ENCODE peak calls at places on chromosomes 11 and 22, in six cellular contexts. One of them, this sample, is unnamed.

GRCh38 chr11:1936781-1937615 is 10.1 kb upstream of the MRPL23 start:
- DNase-seq in trophoblast cell: no peak
- DNase-seq in neuronal stem cell: no peak
- DNase-seq in H9: no peak
- DNase-seq in H1: peak; percentile 49
- DNase-seq in mesenchymal stem cell: no peak
- DNase-seq in this sample: no peak

GRCh38 chr11:105862736-105863367 is 159.2 kb downstream of the MSANTD4 start:
- DNase-seq in trophoblast cell: no peak
- DNase-seq in neuronal stem cell: peak; percentile 30
- DNase-seq in H9: no peak
- DNase-seq in H1: no peak
- DNase-seq in mesenchymal stem cell: peak; percentile 70
- DNase-seq in this sample: peak; percentile 68

GRCh38 chr11:66950113-66950535 is 8.1 kb downstream of the PC start:
- DNase-seq in trophoblast cell: peak; percentile 96
- DNase-seq in neuronal stem cell: no peak
- DNase-seq in H9: peak; percentile 76
- DNase-seq in H1: no peak
- DNase-seq in mesenchymal stem cell: peak; percentile 96
- DNase-seq in this sample: peak; percentile 94

GRCh38 chr11:76270387-76270786 is 64.1 kb upstream of the WNT11 start:
- DNase-seq in trophoblast cell: no peak
- DNase-seq in neuronal stem cell: no peak
- DNase-seq in H9: no peak
- DNase-seq in H1: no peak
- DNase-seq in mesenchymal stem cell: peak; percentile 42
- DNase-seq in this sample: no peak

GRCh38 chr11:66835762-66836405 is 7.4 kb upstream of the RCE1 start:
- DNase-seq in trophoblast cell: no peak
- DNase-seq in neuronal stem cell: no peak
- DNase-seq in H9: no peak
- DNase-seq in H1: no peak
- DNase-seq in mesenchymal stem cell: peak; percentile 51
- DNase-seq in this sample: peak; percentile 65

GRCh38 chr22:46202897-46203589 is 47.0 kb downstream of the CDPF1 start:
- DNase-seq in trophoblast cell: no peak
- DNase-seq in neuronal stem cell: no peak
- DNase-seq in H9: no peak
- DNase-seq in H1: no peak
- DNase-seq in mesenchymal stem cell: no peak
- DNase-seq in this sample: no peak

GRCh38 chr11:64339754-64340408 is at the start of gene CCDC88B:
- DNase-seq in trophoblast cell: no peak
- DNase-seq in neuronal stem cell: no peak
- DNase-seq in H9: no peak
- DNase-seq in H1: no peak
- DNase-seq in mesenchymal stem cell: no peak
- DNase-seq in this sample: no peak

GRCh38 chr11:107705027-107705426 is 6.8 kb downstream of the SLN start:
- DNase-seq in trophoblast cell: peak; percentile 20
- DNase-seq in neuronal stem cell: no peak
- DNase-seq in H9: no peak
- DNase-seq in H1: no peak
- DNase-seq in mesenchymal stem cell: peak; percentile 90
- DNase-seq in this sample: peak; percentile 92

GRCh38 chr11:27392715-27393114 is 29.7 kb upstream of the CCDC34 start:
- DNase-seq in trophoblast cell: peak; percentile 51
- DNase-seq in neuronal stem cell: peak; percentile 49
- DNase-seq in H9: no peak
- DNase-seq in H1: no peak
- DNase-seq in mesenchymal stem cell: peak; percentile 75
- DNase-seq in this sample: peak; percentile 90

GRCh38 chr22:43955040-43955882 is at the start of gene SAMM50:
- DNase-seq in trophoblast cell: peak; percentile 77
- DNase-seq in neuronal stem cell: peak; percentile 87
- DNase-seq in H9: peak; percentile 92
- DNase-seq in H1: peak; percentile 91
- DNase-seq in mesenchymal stem cell: peak; percentile 94
- DNase-seq in this sample: peak; percentile 89
- H3K23ac ChIP-seq in trophoblast cell: no peak within 1 kb of the TSS
- H3K23ac ChIP-seq in neuronal stem cell: peak within 1 kb of the TSS; percentile 15
- H3K23ac ChIP-seq in H9: no peak within 1 kb of the TSS
- H3K23ac ChIP-seq in H1: no peak within 1 kb of the TSS
- H3K23ac ChIP-seq in mesenchymal stem cell: peak within 1 kb of the TSS; percentile 66
- H3K23ac ChIP-seq in this sample: peak within 1 kb of the TSS; percentile 85

GRCh38 chr11:6353367-6353987 is 33.2 kb upstream of the CAVIN3 start:
- DNase-seq in trophoblast cell: peak; percentile 66
- DNase-seq in neuronal stem cell: peak; percentile 70
- DNase-seq in H9: peak; percentile 90
- DNase-seq in H1: peak; percentile 78
- DNase-seq in mesenchymal stem cell: peak; percentile 63
- DNase-seq in this sample: peak; percentile 40

GRCh38 chr11:6354651-6355485 is 34.6 kb upstream of the CAVIN3 start:
- DNase-seq in trophoblast cell: no peak
- DNase-seq in neuronal stem cell: no peak
- DNase-seq in H9: no peak
- DNase-seq in H1: no peak
- DNase-seq in mesenchymal stem cell: peak; percentile 62
- DNase-seq in this sample: no peak

GRCh38 chr11:6356503-6356902 is 33.8 kb upstream of the SMPD1 start:
- DNase-seq in trophoblast cell: no peak
- DNase-seq in neuronal stem cell: no peak
- DNase-seq in H9: no peak
- DNase-seq in H1: no peak
- DNase-seq in mesenchymal stem cell: no peak
- DNase-seq in this sample: no peak

GRCh38 chr11:6362185-6362867 is 27.9 kb upstream of the SMPD1 start:
- DNase-seq in trophoblast cell: no peak
- DNase-seq in neuronal stem cell: no peak
- DNase-seq in H9: no peak
- DNase-seq in H1: no peak
- DNase-seq in mesenchymal stem cell: no peak
- DNase-seq in this sample: no peak

GRCh38 chr11:6357222-6357621 is 33.1 kb upstream of the SMPD1 start:
- DNase-seq in trophoblast cell: peak; percentile 56
- DNase-seq in neuronal stem cell: no peak
- DNase-seq in H9: no peak
- DNase-seq in H1: no peak
- DNase-seq in mesenchymal stem cell: peak; percentile 87
- DNase-seq in this sample: peak; percentile 95
- H2AFZ ChIP-seq in trophoblast cell: no peak overlapping the region
- H2AFZ ChIP-seq in neuronal stem cell: no peak overlapping the region
- H2AFZ ChIP-seq in H9: no peak overlapping the region
- H2AFZ ChIP-seq in H1: no peak overlapping the region
- H2AFZ ChIP-seq in mesenchymal stem cell: no peak overlapping the region
- H2AFZ ChIP-seq in this sample: peak overlapping the region; percentile 65

DNA sequence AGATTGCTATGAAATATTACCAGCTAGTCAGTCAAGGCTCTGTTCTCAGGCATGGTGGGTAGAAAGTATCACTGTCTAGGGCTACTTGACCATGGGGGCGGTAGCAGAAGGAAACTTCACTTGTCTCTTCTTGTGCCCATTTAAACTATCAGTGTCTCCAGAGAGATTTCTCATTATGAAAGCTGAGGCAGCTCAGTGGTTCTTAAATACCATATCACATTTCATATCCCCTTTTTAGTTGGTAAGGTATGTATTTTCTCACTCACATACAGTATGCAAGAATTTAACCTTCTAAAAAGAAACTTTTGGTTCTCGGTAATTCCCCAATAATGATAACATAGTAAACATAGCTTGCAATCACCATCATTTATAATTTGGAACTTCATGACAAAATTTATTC is 1180.0 kb upstream of the TENM4 start:
- DNase-seq in trophoblast cell: no peak
- DNase-seq in neuronal stem cell: no peak
- DNase-seq in H9: no peak
- DNase-seq in H1: no peak
- DNase-seq in mesenchymal stem cell: no peak
- DNase-seq in this sample: no peak
- H3K9me3 ChIP-seq in trophoblast cell: no peaks in the 10 kb centered on the region
- H3K9me3 ChIP-seq in neuronal stem cell: no peaks in the 10 kb centered on the region
- H3K9me3 ChIP-seq in H9: no peaks in the 10 kb centered on the region
- H3K9me3 ChIP-seq in H1: no peaks in the 10 kb centered on the region
- H3K9me3 ChIP-seq in mesenchymal stem cell: no peaks in the 10 kb centered on the region
- H3K9me3 ChIP-seq in this sample: no peaks in the 10 kb centered on the region

GRCh38 chr11:118310271-118310670 is 5.7 kb downstream of the CD3E start:
- DNase-seq in trophoblast cell: no peak
- DNase-seq in neuronal stem cell: no peak
- DNase-seq in H9: no peak
- DNase-seq in H1: no peak
- DNase-seq in mesenchymal stem cell: no peak
- DNase-seq in this sample: no peak

GRCh38 chr11:118305726-118306125 is 1.2 kb downstream of the CD3E start:
- DNase-seq in trophoblast cell: no peak
- DNase-seq in neuronal stem cell: no peak
- DNase-seq in H9: no peak
- DNase-seq in H1: no peak
- DNase-seq in mesenchymal stem cell: no peak
- DNase-seq in this sample: no peak

GRCh38 chr11:118304809-118305248 is 299 bp downstream of the CD3E start:
- DNase-seq in trophoblast cell: no peak
- DNase-seq in neuronal stem cell: no peak
- DNase-seq in H9: no peak
- DNase-seq in H1: no peak
- DNase-seq in mesenchymal stem cell: no peak
- DNase-seq in this sample: no peak

GRCh38 chr11:118304227-118304808 is at the start of gene CD3E:
- DNase-seq in trophoblast cell: no peak
- DNase-seq in neuronal stem cell: no peak
- DNase-seq in H9: no peak
- DNase-seq in H1: no peak
- DNase-seq in mesenchymal stem cell: no peak
- DNase-seq in this sample: no peak

GRCh38 chr11:118306556-118306955 is 2.0 kb downstream of the CD3E start:
- DNase-seq in trophoblast cell: no peak
- DNase-seq in neuronal stem cell: no peak
- DNase-seq in H9: no peak
- DNase-seq in H1: no peak
- DNase-seq in mesenchymal stem cell: peak; percentile 13
- DNase-seq in this sample: no peak
- H3K23ac ChIP-seq in trophoblast cell: no peak overlapping the region
- H3K23ac ChIP-seq in neuronal stem cell: no peak overlapping the region
- H3K23ac ChIP-seq in H9: no peak overlapping the region
- H3K23ac ChIP-seq in H1: no peak overlapping the region
- H3K23ac ChIP-seq in mesenchymal stem cell: no peak overlapping the region
- H3K23ac ChIP-seq in this sample: no peak overlapping the region

GRCh38 chr11:35073691-35074382 is 65.1 kb upstream of the CD44 start:
- DNase-seq in trophoblast cell: no peak
- DNase-seq in neuronal stem cell: no peak
- DNase-seq in H9: no peak
- DNase-seq in H1: no peak
- DNase-seq in mesenchymal stem cell: peak; percentile 37
- DNase-seq in this sample: peak; percentile 49

GRCh38 chr11:35077709-35078695 is 61.0 kb upstream of the CD44 start:
- DNase-seq in trophoblast cell: peak; percentile 18
- DNase-seq in neuronal stem cell: no peak
- DNase-seq in H9: no peak
- DNase-seq in H1: no peak
- DNase-seq in mesenchymal stem cell: peak; percentile 87
- DNase-seq in this sample: peak; percentile 84

GRCh38 chr11:35071722-35072121 is 67.2 kb upstream of the CD44 start:
- DNase-seq in trophoblast cell: no peak
- DNase-seq in neuronal stem cell: no peak
- DNase-seq in H9: no peak
- DNase-seq in H1: no peak
- DNase-seq in mesenchymal stem cell: no peak
- DNase-seq in this sample: no peak

GRCh38 chr11:35079581-35079980 is 59.4 kb upstream of the CD44 start:
- DNase-seq in trophoblast cell: no peak
- DNase-seq in neuronal stem cell: no peak
- DNase-seq in H9: no peak
- DNase-seq in H1: no peak
- DNase-seq in mesenchymal stem cell: no peak
- DNase-seq in this sample: no peak

DNA sequence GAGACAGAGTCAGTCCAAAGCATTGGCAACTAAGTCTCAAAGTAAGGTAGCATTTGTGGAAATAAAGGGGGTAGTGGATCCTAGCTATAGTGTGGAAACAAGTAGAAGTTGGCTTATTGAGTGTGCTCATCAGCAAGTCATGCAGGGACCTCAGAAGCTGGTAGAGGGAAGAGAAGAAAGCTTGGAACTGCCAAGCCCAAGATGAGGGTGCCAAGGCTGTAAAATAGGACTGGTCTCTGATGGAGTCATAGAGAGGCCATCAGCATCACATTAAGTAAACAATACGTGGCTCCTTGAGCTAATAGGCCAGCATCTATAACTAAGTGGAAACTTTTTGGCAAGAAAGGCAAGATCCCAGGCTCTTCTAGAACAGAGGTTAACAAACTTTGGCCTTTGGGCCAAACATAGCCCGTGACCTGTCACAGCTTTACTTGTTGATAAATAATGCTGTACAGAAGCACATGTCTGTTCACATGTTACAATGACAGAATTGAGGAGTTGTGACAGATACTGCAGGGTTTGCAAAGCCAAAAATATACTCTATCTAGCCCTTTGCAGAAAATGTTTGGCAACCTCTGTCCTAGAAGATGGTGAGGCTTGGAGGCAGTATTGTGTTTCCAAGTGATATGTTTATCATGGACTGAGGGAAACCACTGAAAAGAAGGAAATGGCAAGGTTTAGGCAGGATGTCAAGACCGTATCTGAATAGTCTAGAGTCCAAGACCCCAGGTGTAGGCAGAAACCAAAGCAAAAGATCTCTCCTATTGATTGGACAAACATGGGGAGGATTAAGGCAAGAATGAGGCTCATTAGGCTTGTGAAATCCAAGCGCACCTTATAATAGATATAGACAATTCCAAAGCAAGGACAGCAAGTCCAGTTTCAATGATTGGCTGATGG is 62.5 kb upstream of the CD44 start:
- DNase-seq in trophoblast cell: no peak
- DNase-seq in neuronal stem cell: no peak
- DNase-seq in H9: no peak
- DNase-seq in H1: no peak
- DNase-seq in mesenchymal stem cell: no peak
- DNase-seq in this sample: no peak
- H2AFZ ChIP-seq in trophoblast cell: no peak overlapping the region
- H2AFZ ChIP-seq in neuronal stem cell: no peak overlapping the region
- H2AFZ ChIP-seq in H9: no peak overlapping the region
- H2AFZ ChIP-seq in H1: no peak overlapping the region
- H2AFZ ChIP-seq in mesenchymal stem cell: no peak overlapping the region
- H2AFZ ChIP-seq in this sample: no peak overlapping the region

GRCh38 chr11:37141707-37142106 is 543.7 kb upstream of the RAG2 start:
- DNase-seq in trophoblast cell: no peak
- DNase-seq in neuronal stem cell: no peak
- DNase-seq in H9: no peak
- DNase-seq in H1: no peak
- DNase-seq in mesenchymal stem cell: no peak
- DNase-seq in this sample: no peak

GRCh38 chr11:37142591-37142990 is 544.6 kb upstream of the RAG2 start:
- DNase-seq in trophoblast cell: no peak
- DNase-seq in neuronal stem cell: no peak
- DNase-seq in H9: no peak
- DNase-seq in H1: no peak
- DNase-seq in mesenchymal stem cell: no peak
- DNase-seq in this sample: no peak
- H3K9me3 ChIP-seq in trophoblast cell: no peaks in the 10 kb centered on the region
- H3K9me3 ChIP-seq in neuronal stem cell: no peaks in the 10 kb centered on the region
- H3K9me3 ChIP-seq in H9: no peaks in the 10 kb centered on the region
- H3K9me3 ChIP-seq in H1: no peaks in the 10 kb centered on the region
- H3K9me3 ChIP-seq in mesenchymal stem cell: peaks cover 4% of the 10 kb centered on the region
- H3K9me3 ChIP-seq in this sample: peaks cover 5% of the 10 kb centered on the region

GRCh38 chr22:29719894-29720645 is at the start of gene CABP7:
- DNase-seq in trophoblast cell: no peak
- DNase-seq in neuronal stem cell: no peak
- DNase-seq in H9: no peak
- DNase-seq in H1: no peak
- DNase-seq in mesenchymal stem cell: no peak
- DNase-seq in this sample: no peak
- H3K23ac ChIP-seq in trophoblast cell: no peak within 1 kb of the TSS
- H3K23ac ChIP-seq in neuronal stem cell: peak within 1 kb of the TSS; percentile 50
- H3K23ac ChIP-seq in H9: no peak within 1 kb of the TSS
- H3K23ac ChIP-seq in H1: no peak within 1 kb of the TSS
- H3K23ac ChIP-seq in mesenchymal stem cell: no peak within 1 kb of the TSS
- H3K23ac ChIP-seq in this sample: no peak within 1 kb of the TSS

This sample was measured in IMR-90.